ENCODE peak calls at places on chromosomes 13 and 19, in ten cellular contexts. T, E, O, W, Z, X, B, P, Y and F are unnamed samples.

GRCh38 chr19:918481-919156 is 1.5 kb downstream of the KISS1R start:
- DNase-seq in O (no peak), W (no peak), Z (no peak), X (no peak), E (no peak), Y (no peak), P (no peak), B (no peak), T (no peak), F (no peak)

GRCh38 chr19:2490659-2491058 is 14.7 kb downstream of the GADD45B start:
- DNase-seq in E (no peak), T (no peak), P (no peak), B (no peak), Y (no peak), X (no peak), W (no peak), Z (no peak), O (no peak), F (no peak)

GRCh38 chr13:57632276-57633140 is 964 bp downstream of the PCDH17 start:
- DNase-seq in W (no peak), B (no peak), Z (no peak), X (peak; percentile 1), O (no peak), T (no peak), P (peak; percentile 49), E (no peak), Y (peak; percentile 32), F (no peak)

GRCh38 chr13:64078480-64078936 is 2662.9 kb upstream of the PCDH20 start:
- DNase-seq in B (no peak), W (no peak), Y (no peak), Z (no peak), P (no peak), X (no peak), O (no peak), T (no peak), E (no peak), F (no peak)

GRCh38 chr19:18562086-18562485 is 4.4 kb downstream of the KXD1 start:
- DNase-seq in O (no peak), B (no peak), P (no peak), E (no peak), W (no peak), T (no peak), Z (no peak), X (peak; percentile 94), Y (peak; percentile 79), F (no peak)

GRCh38 chr13:79226250-79226649 is 179.8 kb downstream of the RBM26 start:
- DNase-seq in Y (no peak), O (no peak), Z (no peak), P (no peak), T (no peak), W (no peak), X (no peak), E (no peak), B (no peak), F (no peak)

GRCh38 chr13:91399189-91400093 is 1.0 kb downstream of the GPC5 start:
- DNase-seq in Z (no peak), E (no peak), Y (peak; percentile 25), P (no peak), B (no peak), T (no peak), W (no peak), O (no peak), X (no peak), F (peak; percentile 16)

GRCh38 chr19:55638864-55639359 is 1.9 kb upstream of the ZNF580 start:
- DNase-seq in B (peak; percentile 43), Z (peak; percentile 59), Y (no peak), P (no peak), E (no peak), T (no peak), O (no peak), X (peak; percentile 38), W (no peak), F (no peak)

GRCh38 chr19:42285546-42285945 is 16.4 kb upstream of the PRR19 start:
- DNase-seq in Y (no peak), P (no peak), E (no peak), B (no peak), Z (no peak), T (no peak), W (no peak), X (no peak), O (no peak), F (no peak)

GRCh38 chr19:58497634-58498170 is 14.1 kb downstream of the SLC27A5 start:
- DNase-seq in B (no peak), O (no peak), Z (no peak), E (no peak), P (no peak), W (no peak), Y (no peak), X (no peak), T (no peak), F (no peak)

GRCh38 chr13:110712849-110713641 is 455 bp upstream of the ING1 start:
- DNase-seq in T (peak; percentile 98), B (peak; percentile 100), O (peak; percentile 99), P (peak; percentile 88), W (peak; percentile 99), E (peak; percentile 100), Z (peak; percentile 99), Y (peak; percentile 100), X (peak; percentile 100), F (peak; percentile 99)

GRCh38 chr19:681029-681626 is 4.9 kb downstream of the FSTL3 start:
- DNase-seq in O (peak; percentile 90), W (no peak), Z (no peak), T (peak; percentile 92), P (no peak), Y (no peak), B (no peak), E (no peak), X (peak; percentile 98), F (no peak)

GRCh38 chr13:79880820-79881219 is 399.9 kb downstream of the NDFIP2 start:
- DNase-seq in Y (no peak), P (no peak), Z (no peak), W (no peak), E (no peak), T (no peak), X (peak; percentile 41), O (peak; percentile 11), B (no peak), F (no peak)

GRCh38 chr13:100209857-100210580 is 121.1 kb downstream of the PCCA start:
- DNase-seq in X (peak; percentile 56), Z (no peak), E (no peak), Y (no peak), W (no peak), T (no peak), B (peak; percentile 88), O (peak; percentile 21), P (no peak), F (no peak)

GRCh38 chr13:39804332-39805231 is 149.1 kb downstream of the COG6 start:
- DNase-seq in Z (no peak), O (no peak), Y (no peak), P (no peak), X (no peak), W (no peak), B (no peak), T (no peak), E (no peak), F (no peak)

GRCh38 chr19:51702103-51702753 is 9.1 kb downstream of the SPACA6 start:
- DNase-seq in B (peak; percentile 43), X (peak; percentile 78), Y (peak; percentile 76), Z (peak; percentile 40), W (peak; percentile 74), P (no peak), T (no peak), E (peak; percentile 89), O (peak; percentile 9), F (peak; percentile 57)

GRCh38 chr13:44549461-44549860 is 26.7 kb downstream of the TSC22D1 start:
- DNase-seq in P (no peak), T (no peak), O (no peak), B (peak; percentile 3), X (no peak), Z (no peak), Y (no peak), W (no peak), E (no peak), F (no peak)

GRCh38 chr13:98141938-98142426 is 912 bp upstream of the FARP1 start:
- DNase-seq in E (peak; percentile 20), O (no peak), Z (no peak), T (no peak), B (no peak), Y (peak; percentile 29), P (no peak), X (no peak), W (peak; percentile 23), F (no peak)

GRCh38 chr19:44777715-44778347 is at the start of gene CBLC:
- DNase-seq in Z (no peak), E (no peak), W (peak; percentile 72), Y (no peak), B (no peak), T (peak; percentile 88), P (no peak), O (no peak), X (no peak), F (no peak)

GRCh38 chr19:45467456-45468158 is at the start of gene FOSB:
- DNase-seq in W (peak; percentile 94), P (peak; percentile 89), T (peak; percentile 92), O (peak; percentile 86), E (peak; percentile 93), B (peak; percentile 94), Z (peak; percentile 98), Y (peak; percentile 95), X (peak; percentile 97), F (peak; percentile 96)

GRCh38 chr13:113115363-113116205 is 7.0 kb upstream of the F10 start:
- DNase-seq in Z (no peak), O (no peak), Y (no peak), W (no peak), T (no peak), P (no peak), X (no peak), E (peak; percentile 4), B (no peak), F (no peak)

GRCh38 chr13:100811906-100812305 is 137.3 kb upstream of the TMTC4 start:
- DNase-seq in W (no peak), Y (no peak), T (peak; percentile 24), X (no peak), Z (no peak), E (no peak), P (no peak), O (no peak), B (no peak), F (no peak)

GRCh38 chr13:80962855-80963254 is 621.9 kb upstream of the SPRY2 start:
- DNase-seq in O (no peak), E (no peak), P (no peak), T (no peak), Y (no peak), B (no peak), X (peak; percentile 60), Z (no peak), W (no peak), F (no peak)

GRCh38 chr13:105979131-105979530 is 556.3 kb downstream of the EFNB2 start:
- DNase-seq in Y (no peak), Z (no peak), B (no peak), T (no peak), O (no peak), E (no peak), P (no peak), X (no peak), W (no peak), F (no peak)

GRCh38 chr19:7831452-7831851 is 1.4 kb downstream of the EVI5L start:
- DNase-seq in P (peak; percentile 13), Z (no peak), Y (no peak), O (no peak), T (no peak), X (peak; percentile 70), B (peak; percentile 44), W (no peak), E (no peak), F (no peak)

GRCh38 chr13:60431108-60431700 is 34.2 kb downstream of the TDRD3 start:
- DNase-seq in Z (peak; percentile 39), B (peak; percentile 70), O (peak; percentile 64), Y (no peak), W (no peak), X (peak; percentile 81), P (no peak), T (peak; percentile 43), E (no peak), F (peak; percentile 56)

GRCh38 chr19:22882797-22883196 is 50.7 kb downstream of the ZNF723 start:
- DNase-seq in X (peak; percentile 11), W (no peak), T (no peak), P (no peak), B (peak; percentile 26), E (no peak), Y (no peak), O (peak; percentile 7), Z (no peak), F (peak; percentile 21)